ENCODE peak calls at places on chromosomes 4 and X, in nine cellular contexts. L is OCI-LY7; P is stimulated activated CD4-positive, alpha-beta T cell treated with anti-CD3 and anti-CD28 coated beads, Interleukin-4, amount 100 ng/mL, for 48 hours; H is lung microvascular endothelial cell; Q is iPS-NIHi11; A is activated CD4-positive, alpha-beta T cell treated with anti-CD3 and anti-CD28 coated beads, Interleukin-2, amount 50 U/mL, for 48 hours; C is activated CD8-positive, alpha-beta memory T cell treated with anti-CD3 and anti-CD28 coated beads for 48 hours; E is stimulated activated CD8-positive, alpha-beta memory T cell treated with anti-CD3 and anti-CD28 coated beads, Interleukin-4, amount 100 ng/mL, for 1 hour; B is tibial artery. Y is an unnamed sample.

GRCh38 chr4:139315221-139315675 is 13.0 kb upstream of the NDUFC1 start:
- DNase-seq in E (no peak), C (no peak), L (peak), B (no peak), Q (no peak), A (no peak), H (no peak), P (no peak), Y (no peak)

GRCh38 chr4:81632581-81633247 is 161.0 kb upstream of the RASGEF1B start:
- DNase-seq in Q (no peak), L (no peak), B (no peak), H (no peak), A (no peak), C (no peak), E (no peak), P (no peak), Y (no peak)

GRCh38 chrX:90012395-90012794 is 90.7 kb downstream of the TGIF2LX start:
- DNase-seq in H (no peak), L (no peak), Q (no peak), E (no peak), P (no peak), C (no peak), A (no peak), B (no peak), Y (no peak)

GRCh38 chr4:159764343-159764952 is 661.6 kb downstream of the RAPGEF2 start:
- DNase-seq in B (no peak), L (peak), A (no peak), Q (peak), C (no peak), H (peak), P (no peak), E (no peak), Y (peak)

GRCh38 chr4:24470681-24471622 is 113.4 kb downstream of the DHX15 start:
- DNase-seq in L (no peak), A (peak), Q (peak), P (no peak), C (peak), H (peak), B (no peak), E (no peak), Y (peak)

GRCh38 chrX:103157511-103158316 is 57.2 kb upstream of the BEX4 start:
- DNase-seq in B (no peak), L (peak), E (no peak), H (peak), A (peak), C (no peak), P (no peak), Q (peak), Y (peak)

GRCh38 chr4:55910140-55910539 is 38.6 kb upstream of the CEP135 start:
- DNase-seq in H (no peak), E (no peak), P (no peak), B (no peak), L (no peak), C (no peak), Q (no peak), A (no peak), Y (no peak)

GRCh38 chr4:118888666-118889312 is at the start of gene SYNPO2:
- DNase-seq in C (peak), E (no peak), B (peak), P (peak), L (peak), A (peak), Q (peak), H (peak), Y (peak)

GRCh38 chrX:12777670-12778069 is 13.5 kb upstream of the PRPS2 start:
- DNase-seq in P (no peak), A (no peak), H (no peak), L (no peak), B (no peak), E (no peak), C (no peak), Q (no peak), Y (no peak)

GRCh38 chr4:11720292-11720691 is 291.6 kb upstream of the HS3ST1 start:
- DNase-seq in E (no peak), H (peak), B (no peak), P (no peak), L (no peak), Q (peak), A (no peak), C (no peak), Y (peak)

GRCh38 chr4:64715741-64716140 is 306.5 kb upstream of the TECRL start:
- DNase-seq in C (no peak), P (no peak), E (no peak), L (no peak), H (no peak), Q (no peak), B (no peak), A (no peak), Y (no peak)

GRCh38 chr4:105996845-105997244 is 101.6 kb downstream of the NPNT start:
- DNase-seq in A (no peak), P (no peak), E (no peak), Q (no peak), H (peak), L (no peak), B (no peak), C (no peak), Y (no peak)

GRCh38 chr4:8216443-8217245 is 17.6 kb downstream of the SH3TC1 start:
- DNase-seq in E (no peak), Q (no peak), P (no peak), B (no peak), L (no peak), H (no peak), C (no peak), A (no peak), Y (no peak)

GRCh38 chr4:27930291-27930690 is 1069.7 kb downstream of the STIM2 start:
- DNase-seq in B (no peak), A (no peak), C (no peak), P (no peak), Q (no peak), E (no peak), H (no peak), L (no peak), Y (no peak)

GRCh38 chr4:102223461-102223860 is 121.8 kb downstream of the SLC39A8 start:
- DNase-seq in P (no peak), E (no peak), A (no peak), L (no peak), B (no peak), C (no peak), Q (no peak), H (no peak), Y (no peak)

GRCh38 chr4:137892134-137892533 is 350.0 kb downstream of the SLC7A11 start:
- DNase-seq in C (no peak), A (no peak), Q (no peak), L (no peak), H (no peak), E (no peak), B (no peak), P (no peak), Y (no peak)

GRCh38 chrX:37662181-37662580 is 23.4 kb upstream of the XK start:
- DNase-seq in P (no peak), E (no peak), L (no peak), C (no peak), H (no peak), B (no peak), A (no peak), Q (no peak), Y (no peak)

Y was measured in SK-N-SH.